ENCODE peak calls at places on chromosomes 13 and 19, in six cellular contexts. J, D, S, U, V and Q are unnamed samples.

GRCh38 chr13:43240278-43240677 is 216.9 kb downstream of the DNAJC15 start:
- DNase-seq in J (no peak), D (no peak), S (no peak), U (no peak), V (no peak), Q (no peak)

GRCh38 chr13:34161829-34162544 is 344.0 kb downstream of the RFC3 start:
- DNase-seq in J (peak; percentile 82), D (no peak), S (no peak), U (no peak), V (peak; percentile 2), Q (no peak)

GRCh38 chr13:79373916-79374315 is 32.1 kb downstream of the RBM26 start:
- DNase-seq in J (no peak), D (no peak), S (no peak), U (no peak), V (no peak), Q (no peak)

GRCh38 chr19:5018224-5019015 is 49.5 kb downstream of the KDM4B start:
- DNase-seq in J (peak; percentile 80), D (no peak), S (no peak), U (no peak), V (no peak), Q (no peak)

GRCh38 chr13:72652681-72653080 is 74.7 kb downstream of the MZT1 start:
- DNase-seq in J (peak; percentile 5), D (no peak), S (no peak), U (no peak), V (no peak), Q (no peak)

GRCh38 chr19:45075215-45076028 is 856 bp downstream of the ZNF296 start:
- DNase-seq in J (peak; percentile 29), D (peak; percentile 34), S (no peak), U (peak; percentile 90), V (peak; percentile 92), Q (no peak)

GRCh38 chr13:20130652-20131051 is 30.2 kb downstream of the GJA3 start:
- DNase-seq in J (no peak), D (no peak), S (no peak), U (no peak), V (no peak), Q (no peak)

GRCh38 chr19:9436358-9436757 is 985 bp upstream of the ZNF266 start:
- DNase-seq in J (no peak), D (no peak), S (no peak), U (no peak), V (no peak), Q (no peak)

GRCh38 chr13:66723606-66724005 is 506.5 kb downstream of the PCDH9 start:
- DNase-seq in J (no peak), D (no peak), S (no peak), U (no peak), V (no peak), Q (no peak)

GRCh38 chr19:45038931-45039893 is at the start of gene CLASRP:
- DNase-seq in J (peak; percentile 94), D (peak; percentile 84), S (peak; percentile 73), U (peak; percentile 96), V (peak; percentile 83), Q (peak; percentile 80)

GRCh38 chr13:57748096-57748495 is 116.6 kb downstream of the PCDH17 start:
- DNase-seq in J (no peak), D (no peak), S (no peak), U (no peak), V (peak; percentile 4), Q (no peak)

GRCh38 chr13:112215871-112216270 is 148.9 kb downstream of the SOX1 start:
- DNase-seq in J (no peak), D (no peak), S (no peak), U (no peak), V (no peak), Q (no peak)

GRCh38 chr19:46226438-46226973 is 3.0 kb upstream of the IGFL1 start:
- DNase-seq in J (no peak), D (no peak), S (no peak), U (no peak), V (no peak), Q (no peak)

GRCh38 chr13:75687145-75687763 is 51.1 kb downstream of the LMO7 start:
- DNase-seq in J (peak; percentile 83), D (no peak), S (no peak), U (no peak), V (peak; percentile 37), Q (no peak)

GRCh38 chr13:98466634-98467236 is 110.2 kb downstream of the STK24 start:
- DNase-seq in J (peak; percentile 74), D (peak; percentile 61), S (no peak), U (peak; percentile 34), V (peak; percentile 45), Q (no peak)

GRCh38 chr19:18464646-18465045 is 26.7 kb upstream of the ISYNA1 start:
- DNase-seq in J (peak; percentile 98), D (peak; percentile 84), S (no peak), U (no peak), V (no peak), Q (peak; percentile 84)

GRCh38 chr13:50170447-50171037 is 155.3 kb downstream of the KCNRG start:
- DNase-seq in J (peak; percentile 62), D (no peak), S (no peak), U (no peak), V (peak; percentile 15), Q (no peak)

GRCh38 chr19:14110650-14111049 is 6.9 kb downstream of the PRKACA start:
- DNase-seq in J (no peak), D (no peak), S (no peak), U (no peak), V (no peak), Q (no peak)

GRCh38 chr13:50893211-50893852 is 16.3 kb upstream of the RNASEH2B start:
- DNase-seq in J (peak; percentile 72), D (no peak), S (no peak), U (no peak), V (peak; percentile 87), Q (no peak)

GRCh38 chr19:3606690-3607289 is at the start of gene TBXA2R:
- DNase-seq in J (peak; percentile 58), D (peak; percentile 82), S (peak; percentile 82), U (peak; percentile 54), V (no peak), Q (peak; percentile 58)

GRCh38 chr13:76848596-76848995 is 37.6 kb downstream of the KCTD12 start:
- DNase-seq in J (peak; percentile 72), D (peak; percentile 33), S (no peak), U (no peak), V (peak; percentile 83), Q (no peak)

GRCh38 chr13:41361501-41361900 is 50.4 kb downstream of the NAA16 start:
- DNase-seq in J (peak; percentile 34), D (no peak), S (no peak), U (no peak), V (no peak), Q (no peak)

GRCh38 chr19:15288146-15288963 is 44.0 kb downstream of the BRD4 start:
- DNase-seq in J (no peak), D (no peak), S (no peak), U (no peak), V (peak; percentile 38), Q (peak; percentile 94)
- TF ChIP-seq CTCF in J (no peak), D (peak; percentile 14), S (no peak), U (no peak), V (no peak), Q (no peak)

GRCh38 chr19:52963229-52963760 is 614 bp upstream of the ZNF816 start:
- DNase-seq in J (no peak), D (no peak), S (no peak), U (no peak), V (no peak), Q (no peak)

GRCh38 chr19:52961981-52962380 is 700 bp downstream of the ZNF816 start:
- DNase-seq in J (no peak), D (no peak), S (no peak), U (no peak), V (peak; percentile 10), Q (no peak)

GRCh38 chr19:52957591-52957990 is 5.1 kb downstream of the ZNF816 start:
- DNase-seq in J (no peak), D (no peak), S (no peak), U (no peak), V (no peak), Q (no peak)

GRCh38 chr19:52959613-52960295 is 2.9 kb downstream of the ZNF816 start:
- DNase-seq in J (no peak), D (no peak), S (no peak), U (no peak), V (no peak), Q (no peak)

GRCh38 chr19:52962394-52963228 is at the start of gene ZNF816:
- DNase-seq in J (peak; percentile 96), D (peak; percentile 99), S (peak; percentile 99), U (peak; percentile 97), V (peak; percentile 97), Q (peak; percentile 87)
- TF ChIP-seq CTCF in J (no peak), D (no peak), S (no peak), U (no peak), V (no peak), Q (no peak)

DNA sequence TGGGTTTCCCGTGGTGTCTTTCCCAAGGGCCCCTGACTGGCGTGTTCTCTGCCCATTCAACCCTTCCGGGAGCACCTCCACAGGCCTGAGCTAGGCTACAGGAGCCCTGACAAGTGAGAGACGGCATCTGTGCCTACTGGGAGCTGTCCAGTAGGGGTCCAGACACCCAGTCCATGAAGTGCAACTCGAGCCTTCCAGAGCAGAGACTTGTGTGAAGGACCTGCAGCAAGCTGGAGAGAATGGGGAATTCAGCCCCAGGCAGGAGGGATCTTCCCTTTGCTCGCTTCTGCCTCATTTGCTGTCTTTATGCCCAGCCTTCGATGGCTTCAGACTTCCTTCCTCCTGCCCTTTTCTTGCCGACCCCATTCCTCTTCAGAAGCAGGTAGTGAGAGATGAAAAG is 327.4 kb downstream of the FGF9 start:
- DNase-seq in J (no peak), D (no peak), S (no peak), U (no peak), V (no peak), Q (no peak)
- TF ChIP-seq CTCF in J (no peak), D (no peak), S (no peak), U (no peak), V (no peak), Q (no peak)

DNA sequence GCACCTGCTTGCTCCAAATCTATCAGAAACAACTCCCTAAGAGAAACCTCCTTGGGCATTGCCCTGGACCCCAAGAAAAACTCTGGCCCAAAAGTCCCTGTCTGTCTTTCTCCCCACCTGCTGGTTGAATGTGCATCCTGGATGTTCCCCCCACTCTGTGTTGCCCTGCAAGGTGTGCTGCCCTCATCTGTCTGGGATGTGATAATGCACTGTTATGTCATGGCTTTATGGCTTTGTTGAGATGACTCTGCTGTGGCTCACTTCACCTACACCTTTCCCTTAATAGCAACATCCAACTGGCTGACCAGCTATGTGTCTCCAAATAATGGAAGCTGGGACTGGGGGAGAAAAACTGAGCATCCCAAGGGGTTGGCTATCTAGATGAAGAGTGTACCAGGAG is 2.6 kb downstream of the ZNF20 start:
- DNase-seq in J (peak; percentile 9), D (no peak), S (no peak), U (no peak), V (peak; percentile 61), Q (no peak)
- TF ChIP-seq CTCF in J (peak; percentile 27), D (no peak), S (no peak), U (no peak), V (peak; percentile 54), Q (no peak)

DNA sequence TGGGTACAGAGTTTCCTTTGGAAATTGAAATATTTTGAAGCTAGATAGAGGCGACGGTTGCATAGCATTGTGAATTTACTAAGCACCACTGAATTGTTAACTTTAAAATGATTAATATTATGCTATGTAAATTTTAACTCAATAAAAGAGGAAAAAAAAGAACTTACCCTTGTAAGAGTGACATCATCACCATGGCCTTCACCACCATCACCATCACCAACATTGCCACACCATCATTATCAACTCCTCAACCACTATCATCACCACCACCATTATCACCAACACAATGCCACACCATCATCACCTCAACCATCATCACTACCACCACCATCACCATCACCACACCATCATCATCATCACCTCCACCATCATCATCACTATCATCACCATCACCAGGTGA is 113.9 kb downstream of the TUBA3C start:
- DNase-seq in J (no peak), D (no peak), S (no peak), U (no peak), V (no peak), Q (no peak)
- TF ChIP-seq CTCF in J (no peak), D (no peak), S (no peak), U (no peak), V (no peak), Q (no peak)